ENCODE peak calls at places on chromosomes 5 and 9, in seven cellular contexts. T, S, Y, K, A, F and R are unnamed samples.

GRCh38 chr9:16864741-16865434 is 5.6 kb downstream of the BNC2 start:
- DNase-seq in T (no peak), K (no peak), F (peak; percentile 51), A (peak; percentile 81), S (peak; percentile 83), Y (no peak), R (peak; percentile 55)

GRCh38 chr9:37870799-37871176 is 33.1 kb downstream of the SLC25A51 start:
- DNase-seq in F (no peak), K (no peak), S (no peak), A (no peak), T (no peak), Y (no peak), R (no peak)

GRCh38 chr5:44885903-44886302 is 77.2 kb downstream of the MRPS30 start:
- DNase-seq in Y (no peak), F (no peak), T (no peak), A (peak; percentile 8), K (peak; percentile 55), S (peak; percentile 61), R (no peak)

GRCh38 chr5:98248949-98249348 is 524.5 kb upstream of the RGMB start:
- DNase-seq in A (peak; percentile 92), K (no peak), F (peak; percentile 79), Y (no peak), T (no peak), S (peak; percentile 96), R (peak; percentile 85)

GRCh38 chr5:59496524-59497134 is 396.9 kb downstream of the PDE4D start:
- DNase-seq in S (no peak), K (no peak), F (peak; percentile 32), A (peak; percentile 39), T (peak; percentile 9), Y (no peak), R (peak; percentile 11)

GRCh38 chr5:68548959-68549676 is 333.6 kb downstream of the PIK3R1 start:
- DNase-seq in F (peak; percentile 38), S (peak; percentile 90), A (peak; percentile 90), Y (no peak), K (no peak), T (no peak), R (no peak)

GRCh38 chr5:144076521-144077083 is 93.9 kb downstream of the YIPF5 start:
- DNase-seq in A (no peak), K (no peak), F (no peak), T (no peak), S (no peak), Y (no peak), R (no peak)

GRCh38 chr5:10306806-10307205 is 896 bp downstream of the CMBL start:
- DNase-seq in K (no peak), S (no peak), Y (no peak), F (no peak), A (no peak), T (no peak), R (no peak)

GRCh38 chr5:167392252-167392651 is 899.2 kb upstream of the WWC1 start:
- DNase-seq in S (no peak), F (no peak), A (no peak), K (no peak), T (peak; percentile 52), Y (no peak), R (no peak)

GRCh38 chr5:127031147-127031862 is 947 bp upstream of the MARCHF3 start:
- DNase-seq in S (peak; percentile 7), F (no peak), T (peak; percentile 57), K (peak; percentile 56), A (no peak), Y (peak; percentile 39), R (no peak)

GRCh38 chr9:112925058-112925641 is 34.5 kb upstream of the SLC46A2 start:
- DNase-seq in F (peak; percentile 27), Y (no peak), A (peak; percentile 63), S (peak; percentile 13), K (no peak), T (peak; percentile 59), R (peak; percentile 13)

GRCh38 chr5:3024541-3024940 is 273.1 kb upstream of the IRX2 start:
- DNase-seq in K (no peak), T (no peak), Y (no peak), A (no peak), F (no peak), S (no peak), R (no peak)

GRCh38 chr5:60489856-60490255 is 210.1 kb downstream of the DEPDC1B start:
- DNase-seq in T (no peak), K (no peak), F (no peak), S (no peak), A (no peak), Y (no peak), R (no peak)

GRCh38 chr5:115599502-115599901 is 2.8 kb downstream of the TICAM2 start:
- DNase-seq in Y (no peak), A (peak; percentile 47), K (peak; percentile 41), F (peak; percentile 64), T (no peak), S (peak; percentile 32), R (peak; percentile 53)

GRCh38 chr9:124465736-124466135 is 15.5 kb downstream of the ADGRD2 start:
- DNase-seq in A (no peak), K (no peak), F (no peak), T (no peak), Y (no peak), S (no peak), R (no peak)

GRCh38 chr5:90886381-90886780 is 327.8 kb downstream of the ADGRV1 start:
- DNase-seq in A (no peak), S (no peak), T (no peak), K (no peak), Y (no peak), F (no peak), R (no peak)

GRCh38 chr5:38921174-38921573 is 75.4 kb downstream of the OSMR start:
- DNase-seq in T (peak; percentile 38), K (no peak), S (no peak), A (peak; percentile 10), F (no peak), Y (no peak), R (no peak)

GRCh38 chr9:135248111-135248510 is 160.6 kb downstream of the OLFM1 start:
- DNase-seq in S (no peak), A (no peak), F (no peak), T (peak; percentile 75), Y (no peak), K (no peak), R (no peak)

GRCh38 chr9:113632776-113633590 is 169.5 kb downstream of the RGS3 start:
- DNase-seq in S (peak; percentile 48), Y (no peak), K (no peak), F (no peak), T (no peak), A (peak; percentile 56), R (peak; percentile 60)

GRCh38 chr5:180860887-180861822 is at the start of gene ZFP62:
- DNase-seq in S (peak; percentile 90), F (peak; percentile 94), T (peak; percentile 98), A (peak; percentile 84), K (peak; percentile 93), Y (peak; percentile 99), R (peak; percentile 77)

GRCh38 chr5:29942089-29942488 is 1251.4 kb upstream of the CDH6 start:
- DNase-seq in T (no peak), A (no peak), F (no peak), Y (no peak), S (peak; percentile 0), K (no peak), R (no peak)

GRCh38 chr9:133564451-133564850 is 29.9 kb downstream of the ADAMTSL2 start:
- DNase-seq in T (no peak), Y (no peak), A (no peak), F (no peak), K (no peak), S (no peak), R (no peak)

GRCh38 chr5:131983244-131983771 is 28.1 kb downstream of the ACSL6 start:
- DNase-seq in K (no peak), A (no peak), S (peak; percentile 60), T (no peak), Y (no peak), F (peak; percentile 50), R (no peak)

GRCh38 chr9:91422832-91423711 is 560 bp downstream of the NFIL3 start:
- DNase-seq in S (peak; percentile 77), F (peak; percentile 93), T (peak; percentile 84), K (peak; percentile 61), A (peak; percentile 90), Y (peak; percentile 73), R (peak; percentile 63)

GRCh38 chr9:102631559-102631958 is 363.6 kb upstream of the CYLC2 start:
- DNase-seq in A (peak; percentile 18), Y (no peak), T (no peak), S (no peak), K (peak; percentile 1), F (peak; percentile 0), R (no peak)

GRCh38 chr9:20624201-20625002 is 2.1 kb upstream of the MLLT3 start:
- DNase-seq in S (peak; percentile 72), K (peak; percentile 33), T (peak; percentile 85), Y (peak; percentile 33), A (peak; percentile 79), F (peak; percentile 87), R (peak; percentile 50)
- TF ChIP-seq CTCF in S (peak; percentile 81), K (peak; percentile 77), T (peak; percentile 97), Y (peak; percentile 45), A (peak; percentile 89), F (peak; percentile 75), R (peak; percentile 88)

DNA sequence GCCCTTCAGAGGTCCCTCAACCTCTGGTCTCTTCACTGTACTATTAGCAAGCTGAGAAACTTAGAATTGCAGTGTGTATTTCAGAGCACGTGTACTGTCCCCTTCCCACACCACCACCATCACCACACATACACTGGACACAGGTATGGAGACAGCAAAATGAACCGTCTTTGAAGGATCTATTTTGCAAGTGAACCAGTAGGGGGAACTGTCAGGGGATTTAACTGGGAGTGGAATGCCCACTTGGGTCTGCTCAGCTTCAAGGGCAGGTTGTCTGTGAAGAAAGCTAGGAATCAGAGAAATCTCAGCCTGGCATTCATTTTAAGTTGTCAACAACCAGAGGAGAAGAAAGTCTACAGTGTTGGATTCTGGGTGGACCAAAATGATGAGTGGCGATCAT is 147.0 kb downstream of the DCP2 start:
- DNase-seq in T (peak; percentile 44), K (no peak), A (peak; percentile 23), S (no peak), Y (no peak), F (no peak), R (no peak)
- TF ChIP-seq CTCF in T (peak; percentile 56), K (no peak), A (peak; percentile 22), S (no peak), Y (no peak), F (peak; percentile 5), R (peak; percentile 43)

GRCh38 chr5:152532714-152533113 is 127.6 kb upstream of the NMUR2 start:
- DNase-seq in T (peak; percentile 81), F (peak; percentile 65), K (no peak), Y (no peak), S (peak; percentile 39), A (peak; percentile 71), R (peak; percentile 62)
- TF ChIP-seq CTCF in T (peak; percentile 82), F (peak; percentile 27), K (peak; percentile 22), Y (peak; percentile 18), S (peak; percentile 26), A (peak; percentile 56), R (peak; percentile 79)

DNA sequence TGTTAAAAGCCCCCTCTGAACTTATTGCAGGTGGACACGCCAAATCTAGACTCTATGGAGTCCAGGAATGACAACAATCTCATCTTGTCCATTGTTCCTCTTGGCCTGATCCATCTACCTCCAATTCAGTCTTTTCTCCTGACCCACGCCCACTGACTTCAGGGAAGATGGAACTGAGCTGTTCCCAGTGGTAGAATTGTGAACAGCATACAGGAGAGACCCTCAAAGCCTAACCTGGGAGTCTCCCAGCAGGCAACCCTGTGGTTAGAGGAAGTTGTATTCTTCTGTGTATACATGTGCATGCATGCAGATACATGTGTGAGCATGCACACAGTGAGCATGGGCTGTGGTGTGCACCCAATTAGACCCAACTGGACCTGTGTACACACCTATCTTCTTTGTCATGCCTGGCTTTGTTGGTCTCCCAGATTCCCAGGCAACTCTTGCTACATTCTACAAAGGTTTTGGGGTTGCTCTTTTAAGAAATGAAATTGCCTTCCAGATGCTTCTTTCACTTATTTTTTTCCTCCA is 286.0 kb downstream of the ZSWIM6 start:
- DNase-seq in Y (no peak), T (no peak), K (no peak), A (no peak), F (no peak), S (no peak), R (no peak)
- TF ChIP-seq CTCF in Y (no peak), T (no peak), K (no peak), A (no peak), F (no peak), S (no peak), R (peak; percentile 18)